ENCODE peak calls at places on chromosomes 3 and 15, in four cellular contexts. F, Q, P and B are unnamed samples.

GRCh38 chr15:58962662-58963565 is 24.5 kb upstream of the RNF111 start:
- ATAC-seq in Q (no peak), P (no peak), F (no peak), B (no peak)

GRCh38 chr3:40723078-40723660 is 198.4 kb downstream of the ZNF621 start:
- ATAC-seq in F (no peak), P (no peak), Q (no peak), B (no peak)

GRCh38 chr3:121431717-121432517 is 113.9 kb downstream of the POLQ start:
- ATAC-seq in F (no peak), P (peak), Q (no peak), B (no peak)

GRCh38 chr3:194508486-194509449 is 22.0 kb upstream of the ATP13A3 start:
- ATAC-seq in P (no peak), F (no peak), Q (peak), B (no peak)

GRCh38 chr3:138461246-138461645 is 26.8 kb downstream of the ESYT3 start:
- ATAC-seq in P (no peak), Q (no peak), F (no peak), B (no peak)

GRCh38 chr15:40279437-40280141 is 3.3 kb downstream of the ANKRD63 start:
- ATAC-seq in Q (peak), F (peak), P (peak), B (peak)

GRCh38 chr15:100710213-100710612 is 107.8 kb downstream of the ASB7 start:
- ATAC-seq in P (peak), F (no peak), Q (no peak), B (no peak)

GRCh38 chr15:70084461-70084860 is 13.3 kb downstream of the TLE3 start:
- ATAC-seq in F (no peak), P (no peak), Q (no peak), B (no peak)

GRCh38 chr15:87557871-87558270 is 698.7 kb downstream of the NTRK3 start:
- ATAC-seq in F (no peak), Q (no peak), P (no peak), B (no peak)

GRCh38 chr15:75712668-75713337 is at the start of gene CSPG4:
- ATAC-seq in P (peak), F (peak), Q (peak), B (peak)

GRCh38 chr3:78871048-78871447 is 896.8 kb downstream of the ROBO1 start:
- ATAC-seq in Q (no peak), F (no peak), P (no peak), B (no peak)

GRCh38 chr3:72015463-72015862 is 230.5 kb upstream of the PROK2 start:
- ATAC-seq in P (no peak), F (no peak), Q (no peak), B (no peak)

GRCh38 chr3:5756443-5756842 is 568.9 kb downstream of the EDEM1 start:
- ATAC-seq in F (no peak), P (no peak), Q (no peak), B (no peak)

GRCh38 chr3:146504546-146505197 is 35.3 kb upstream of the PLSCR2 start:
- ATAC-seq in F (no peak), P (no peak), Q (no peak), B (no peak)

GRCh38 chr15:63539517-63539916 is 35.1 kb downstream of the USP3 start:
- ATAC-seq in F (no peak), Q (no peak), P (no peak), B (no peak)

GRCh38 chr3:9204253-9205005 is 45.0 kb downstream of the SRGAP3 start:
- ATAC-seq in P (peak), Q (no peak), F (no peak), B (no peak)

GRCh38 chr3:13540332-13540995 is 8.5 kb upstream of the FBLN2 start:
- ATAC-seq in F (no peak), Q (peak), P (peak), B (peak)

GRCh38 chr15:91783001-91783400 is 70.5 kb upstream of the SLCO3A1 start:
- ATAC-seq in P (peak), F (no peak), Q (peak), B (no peak)

GRCh38 chr15:41411031-41411430 is 5.9 kb upstream of the RTF1 start:
- ATAC-seq in P (no peak), Q (no peak), F (no peak), B (no peak)

GRCh38 chr15:78167227-78167888 is 18.2 kb downstream of the IDH3A start:
- ATAC-seq in P (no peak), F (no peak), Q (no peak), B (no peak)

GRCh38 chr3:40191850-40192448 is 117.6 kb upstream of the EIF1B start:
- ATAC-seq in Q (peak), P (peak), F (peak), B (no peak)

GRCh38 chr3:72496055-72496690 is 352.1 kb downstream of the SHQ1 start:
- ATAC-seq in F (no peak), P (no peak), Q (no peak), B (no peak)

GRCh38 chr3:149576071-149576564 is 81.7 kb downstream of the WWTR1 start:
- ATAC-seq in Q (peak), P (peak), F (no peak), B (peak)

GRCh38 chr3:25585361-25586166 is 79.1 kb downstream of the TOP2B start:
- ATAC-seq in P (no peak), F (no peak), Q (no peak), B (no peak)

GRCh38 chr3:104180906-104181305 is 1185.8 kb upstream of the ALCAM start:
- ATAC-seq in Q (no peak), F (no peak), P (no peak), B (no peak)

GRCh38 chr15:99703603-99704443 is 29.4 kb downstream of the LYSMD4 start:
- ATAC-seq in F (peak), P (peak), Q (peak), B (peak)

GRCh38 chr3:194961555-194961954 is 275.9 kb downstream of the FAM43A start:
- ATAC-seq in Q (peak), P (peak), F (no peak), B (no peak)